ENCODE peak calls at places on chromosome 5, in four cellular contexts. One of them, this sample, is unnamed.

GRCh38 chr5:7010578-7010977 is 297.3 kb downstream of the TENT4A start:
- DNase-seq in HepG2: no peak
- DNase-seq in K562: no peak
- DNase-seq in GM12878: no peak
- DNase-seq in this sample: no peak

GRCh38 chr5:67636091-67636490 is 439.5 kb upstream of the CD180 start:
- DNase-seq in HepG2: no peak
- DNase-seq in K562: no peak
- DNase-seq in GM12878: no peak
- DNase-seq in this sample: no peak

GRCh38 chr5:122424211-122424610 is 112.2 kb downstream of the SNCAIP start:
- DNase-seq in HepG2: no peak
- DNase-seq in K562: no peak
- DNase-seq in GM12878: no peak
- DNase-seq in this sample: no peak

GRCh38 chr5:154749496-154749895 is 5.7 kb upstream of the LARP1 start:
- DNase-seq in K562: no peak
- DNase-seq in HepG2: no peak
- DNase-seq in GM12878: no peak
- DNase-seq in this sample: no peak

GRCh38 chr5:66713998-66714397 is 117.8 kb downstream of the MAST4 start:
- DNase-seq in GM12878: no peak
- DNase-seq in K562: no peak
- DNase-seq in HepG2: no peak
- DNase-seq in this sample: no peak

GRCh38 chr5:141513021-141513626 is 24.2 kb downstream of the PCDHGC5 start:
- DNase-seq in HepG2: no peak
- DNase-seq in K562: no peak
- DNase-seq in GM12878: no peak
- DNase-seq in this sample: peak

GRCh38 chr5:89213584-89213983 is 330.6 kb upstream of the MEF2C start:
- DNase-seq in K562: no peak
- DNase-seq in HepG2: no peak
- DNase-seq in GM12878: no peak
- DNase-seq in this sample: no peak

GRCh38 chr5:83628360-83628759 is 92.3 kb downstream of the HAPLN1 start:
- DNase-seq in HepG2: no peak
- DNase-seq in K562: no peak
- DNase-seq in GM12878: no peak
- DNase-seq in this sample: no peak

GRCh38 chr5:386432-387341 is 56.3 kb upstream of the EXOC3 start:
- DNase-seq in HepG2: no peak
- DNase-seq in K562: peak
- DNase-seq in GM12878: no peak
- DNase-seq in this sample: no peak

GRCh38 chr5:152004095-152004494 is 79.4 kb upstream of the GLRA1 start:
- DNase-seq in K562: no peak
- DNase-seq in GM12878: no peak
- DNase-seq in HepG2: no peak
- DNase-seq in this sample: no peak

DNA sequence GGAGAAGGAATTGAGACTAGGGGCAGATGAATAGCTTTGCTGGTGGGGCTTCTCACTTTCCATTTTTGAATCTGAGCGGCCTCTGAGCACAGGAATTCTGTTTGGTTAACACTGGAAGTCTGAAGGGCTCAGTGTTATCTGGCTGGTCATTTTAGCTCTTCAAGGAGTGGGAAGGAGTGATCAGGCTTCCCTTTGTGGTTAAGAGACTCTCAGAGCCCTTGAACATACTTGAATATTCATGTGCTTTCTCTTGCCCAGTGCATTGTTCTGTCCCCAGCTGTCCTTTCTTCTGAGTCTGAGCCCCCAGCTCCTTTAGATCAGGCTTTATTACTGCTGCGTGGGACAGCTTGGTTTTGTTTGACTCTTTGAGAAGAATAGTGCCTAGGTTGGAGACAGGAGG is 82.9 kb upstream of the GLRA1 start:
- DNase-seq in GM12878: no peak
- DNase-seq in K562: no peak
- DNase-seq in HepG2: no peak
- DNase-seq in this sample: no peak
- TF ChIP-seq KDM1A in GM12878: no peak
- TF ChIP-seq KDM1A in K562: no peak
- TF ChIP-seq KDM1A in HepG2: no peak
- TF ChIP-seq KDM1A in this sample: no peak

DNA sequence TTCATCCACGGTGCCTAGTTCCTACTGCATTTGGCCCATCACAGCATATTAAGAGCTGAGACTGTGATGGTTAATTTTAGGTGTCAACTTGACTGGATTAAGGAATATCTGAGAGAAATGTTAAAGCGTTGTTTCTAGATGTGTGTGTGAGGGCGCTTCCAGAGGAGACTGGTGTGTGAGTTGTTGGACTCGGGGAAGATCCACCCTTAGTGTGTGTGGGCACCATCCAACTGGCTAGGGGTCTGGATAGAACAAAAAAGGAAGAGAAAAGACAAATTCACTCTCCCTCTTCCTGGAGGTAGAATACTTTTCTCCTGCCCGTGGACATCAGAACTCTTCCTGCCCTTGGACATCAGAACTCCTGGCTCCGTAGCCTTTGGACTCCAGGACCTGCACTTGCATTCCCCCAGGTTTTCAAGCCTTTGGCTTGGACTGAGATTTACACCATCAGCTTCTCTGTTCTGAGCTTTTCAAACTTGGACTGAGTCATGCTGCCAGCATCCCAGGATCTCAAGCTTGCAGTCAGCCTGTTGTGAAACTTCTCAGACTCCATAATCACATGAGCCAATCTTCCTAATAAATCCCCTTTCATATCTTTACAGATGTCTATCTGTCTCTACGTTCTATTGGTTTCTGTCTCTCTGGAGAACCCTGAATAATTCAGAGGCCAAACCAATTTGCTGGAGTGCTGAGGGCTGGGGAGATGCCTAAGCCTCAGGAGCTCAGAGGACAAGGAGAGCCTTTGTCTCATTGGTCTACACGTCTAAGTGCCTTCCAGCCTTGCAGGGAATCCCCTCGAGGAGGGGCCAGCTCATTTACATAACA is 164.5 kb downstream of the DCP2 start:
- DNase-seq in GM12878: no peak
- DNase-seq in HepG2: no peak
- DNase-seq in K562: no peak
- DNase-seq in this sample: no peak
- TF ChIP-seq SRF in GM12878: no peak
- TF ChIP-seq SRF in HepG2: no peak
- TF ChIP-seq SRF in K562: no peak
- TF ChIP-seq SRF in this sample: no peak

DNA sequence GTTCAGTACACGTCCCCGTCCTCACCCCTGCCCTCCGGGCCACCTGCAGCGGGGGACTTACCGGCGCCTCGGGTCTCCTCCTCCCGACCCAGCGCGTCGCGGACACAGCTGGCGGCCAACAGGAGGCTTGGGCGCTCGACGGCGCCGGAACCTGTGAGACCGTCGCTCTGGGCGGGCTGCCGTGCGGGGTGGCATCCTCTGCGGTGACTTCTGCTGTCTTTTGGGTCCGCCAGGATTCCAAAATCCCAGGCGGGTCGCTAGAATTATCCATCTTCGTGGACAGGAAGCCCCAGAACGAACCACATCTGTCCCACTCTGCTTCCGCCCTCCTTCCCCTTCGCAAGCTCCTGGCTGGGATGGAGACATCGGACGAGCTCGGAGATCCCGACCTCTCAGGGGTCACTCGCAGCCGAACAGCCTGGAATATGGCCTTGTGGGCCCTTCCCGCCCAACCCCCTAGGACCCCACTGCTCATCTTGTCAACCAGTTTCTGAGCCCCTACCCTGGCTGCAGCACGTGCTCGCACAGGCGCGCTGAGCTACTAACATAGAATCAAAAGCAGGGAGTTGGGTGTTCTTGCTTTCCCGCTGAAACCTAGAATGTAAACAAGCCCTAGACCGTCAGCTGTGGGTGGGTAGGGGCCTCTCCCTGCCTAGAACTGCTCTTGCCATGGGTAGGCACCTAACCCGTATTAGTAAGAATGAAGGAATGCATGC is 947 bp upstream of the MARCHF3 start:
- DNase-seq in HepG2: no peak
- DNase-seq in K562: peak
- DNase-seq in GM12878: no peak
- DNase-seq in this sample: no peak
- TF ChIP-seq KDM1A in HepG2: no peak
- TF ChIP-seq KDM1A in K562: no peak
- TF ChIP-seq KDM1A in GM12878: no peak
- TF ChIP-seq KDM1A in this sample: no peak

GRCh38 chr5:92364986-92365550 is 982.0 kb upstream of the ARRDC3 start:
- DNase-seq in HepG2: no peak
- DNase-seq in K562: no peak
- DNase-seq in GM12878: no peak
- DNase-seq in this sample: no peak
- TF ChIP-seq SRF in HepG2: no peak
- TF ChIP-seq SRF in K562: no peak
- TF ChIP-seq SRF in GM12878: no peak
- TF ChIP-seq SRF in this sample: no peak

GRCh38 chr5:150066901-150067396 is 19.4 kb downstream of the CSF1R start:
- DNase-seq in K562: no peak
- DNase-seq in HepG2: no peak
- DNase-seq in GM12878: no peak
- DNase-seq in this sample: no peak

GRCh38 chr5:150064681-150065220 is 21.6 kb downstream of the CSF1R start:
- DNase-seq in K562: no peak
- DNase-seq in HepG2: no peak
- DNase-seq in GM12878: no peak
- DNase-seq in this sample: no peak

GRCh38 chr5:150066436-150066835 is 19.9 kb downstream of the CSF1R start:
- DNase-seq in GM12878: no peak
- DNase-seq in HepG2: no peak
- DNase-seq in K562: no peak
- DNase-seq in this sample: no peak

GRCh38 chr5:150065886-150066285 is 20.5 kb downstream of the CSF1R start:
- DNase-seq in GM12878: no peak
- DNase-seq in K562: no peak
- DNase-seq in HepG2: no peak
- DNase-seq in this sample: no peak

DNA sequence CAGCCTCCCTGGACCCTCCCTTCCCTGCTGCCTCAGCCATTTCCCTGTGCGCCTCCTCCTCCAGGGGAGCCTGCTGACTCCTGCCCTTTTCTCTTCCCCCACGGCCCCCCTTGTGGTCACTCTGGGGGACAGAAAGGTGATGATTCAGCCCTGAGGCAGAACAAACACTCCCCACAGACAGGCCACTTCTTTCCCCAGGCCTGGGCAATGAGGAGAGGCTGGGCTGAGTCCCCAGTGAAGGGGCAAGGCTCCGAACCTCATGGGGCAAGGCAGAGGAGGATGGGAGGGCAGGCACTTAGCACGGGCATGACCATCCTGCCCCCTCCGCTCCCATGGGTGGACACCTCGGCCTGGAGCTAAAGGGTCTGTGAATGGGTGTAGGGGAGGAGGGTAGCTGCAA is 21.0 kb downstream of the CSF1R start:
- DNase-seq in HepG2: peak
- DNase-seq in K562: peak
- DNase-seq in GM12878: no peak
- DNase-seq in this sample: no peak
- TF ChIP-seq KDM1A in HepG2: no peak
- TF ChIP-seq KDM1A in K562: no peak
- TF ChIP-seq KDM1A in GM12878: no peak
- TF ChIP-seq KDM1A in this sample: no peak

This sample was measured in H1.